ENCODE peak calls at places on chromosome 12, in six cellular contexts. One of them, this sample, is unnamed.

GRCh38 chr12:114949081-114949480 is 265.1 kb upstream of the TBX3 start:
- DNase-seq in NCI-H1092 treated with DMSO at 0.1 percent for 48 hours: no peak
- DNase-seq in osteocyte: no peak
- DNase-seq in fibroblast of gingiva: no peak
- DNase-seq in nephron progenitor cell: peak
- DNase-seq in fibroblast of pulmonary artery: no peak
- DNase-seq in this sample: no peak

GRCh38 chr12:127964717-127965116 is 302.3 kb upstream of the TMEM132C start:
- DNase-seq in NCI-H1092 treated with DMSO at 0.1 percent for 48 hours: no peak
- DNase-seq in osteocyte: no peak
- DNase-seq in fibroblast of gingiva: no peak
- DNase-seq in nephron progenitor cell: no peak
- DNase-seq in fibroblast of pulmonary artery: peak
- DNase-seq in this sample: no peak

GRCh38 chr12:93154096-93154728 is 223.5 kb upstream of the NUDT4 start:
- DNase-seq in NCI-H1092 treated with DMSO at 0.1 percent for 48 hours: no peak
- DNase-seq in osteocyte: no peak
- DNase-seq in fibroblast of gingiva: no peak
- DNase-seq in nephron progenitor cell: no peak
- DNase-seq in fibroblast of pulmonary artery: no peak
- DNase-seq in this sample: no peak

GRCh38 chr12:64256166-64256800 is 34.2 kb upstream of the KICS2 start:
- DNase-seq in NCI-H1092 treated with DMSO at 0.1 percent for 48 hours: peak
- DNase-seq in osteocyte: no peak
- DNase-seq in fibroblast of gingiva: peak
- DNase-seq in nephron progenitor cell: peak
- DNase-seq in fibroblast of pulmonary artery: peak
- DNase-seq in this sample: peak

GRCh38 chr12:82650627-82651337 is 35.9 kb upstream of the TMTC2 start:
- DNase-seq in NCI-H1092 treated with DMSO at 0.1 percent for 48 hours: no peak
- DNase-seq in osteocyte: no peak
- DNase-seq in fibroblast of gingiva: no peak
- DNase-seq in nephron progenitor cell: no peak
- DNase-seq in fibroblast of pulmonary artery: peak
- DNase-seq in this sample: peak

GRCh38 chr12:1663440-1664132 is 27.3 kb upstream of the ADIPOR2 start:
- DNase-seq in NCI-H1092 treated with DMSO at 0.1 percent for 48 hours: no peak
- DNase-seq in osteocyte: no peak
- DNase-seq in fibroblast of gingiva: no peak
- DNase-seq in nephron progenitor cell: no peak
- DNase-seq in fibroblast of pulmonary artery: no peak
- DNase-seq in this sample: no peak

GRCh38 chr12:79250955-79251354 is 386.4 kb downstream of the SYT1 start:
- DNase-seq in NCI-H1092 treated with DMSO at 0.1 percent for 48 hours: no peak
- DNase-seq in osteocyte: no peak
- DNase-seq in fibroblast of gingiva: no peak
- DNase-seq in nephron progenitor cell: no peak
- DNase-seq in fibroblast of pulmonary artery: no peak
- DNase-seq in this sample: no peak

GRCh38 chr12:6323340-6323994 is 13.0 kb downstream of the PLEKHG6 start:
- DNase-seq in NCI-H1092 treated with DMSO at 0.1 percent for 48 hours: no peak
- DNase-seq in osteocyte: no peak
- DNase-seq in fibroblast of gingiva: peak
- DNase-seq in nephron progenitor cell: no peak
- DNase-seq in fibroblast of pulmonary artery: peak
- DNase-seq in this sample: peak